ENCODE peak calls at places on chromosomes 6 and 20, in nine cellular contexts. J is CD8-positive, alpha-beta T cell; O is IMR-90; Q is heart right ventricle; S is hepatocyte; G is colonic mucosa; C is Peyer's patch; U is A549; V is stomach. L is an unnamed sample. For H3K4me1, the result is how much of the 10 kb centered on the place peaks cover.

GRCh38 chr6:82711992-82712788 is 348.6 kb downstream of the TPBG start:
- DNase-seq in J (no peak), U (no peak), O (no peak), Q (no peak), V (no peak), C (no peak), S (no peak), G (no peak), L (no peak)

GRCh38 chr20:15267935-15268334 is 930.5 kb upstream of the FLRT3 start:
- DNase-seq in G (no peak), J (no peak), V (no peak), S (no peak), Q (no peak), O (no peak), U (no peak), C (no peak), L (no peak)

GRCh38 chr6:44049163-44049988 is 77.9 kb downstream of the MRPL14 start:
- DNase-seq in C (no peak), V (peak), Q (no peak), G (peak), O (peak), J (no peak), S (no peak), U (no peak), L (no peak)

GRCh38 chr6:24788031-24788665 is 10.6 kb downstream of the ARMH2 start:
- DNase-seq in V (no peak), S (no peak), C (no peak), O (peak), U (no peak), J (no peak), Q (no peak), G (no peak), L (no peak)

GRCh38 chr20:38043512-38044300 is 10.2 kb downstream of the RPRD1B start:
- DNase-seq in U (peak), J (no peak), V (no peak), O (peak), G (no peak), C (no peak), S (peak), Q (no peak), L (no peak)

GRCh38 chr20:54606384-54606783 is 131.0 kb downstream of the DOK5 start:
- DNase-seq in S (no peak), O (no peak), G (no peak), C (no peak), V (no peak), U (no peak), J (no peak), Q (no peak), L (no peak)

GRCh38 chr6:150079604-150080003 is 10.7 kb upstream of the ULBP3 start:
- DNase-seq in S (no peak), C (no peak), J (no peak), U (no peak), O (no peak), V (no peak), Q (no peak), G (no peak), L (no peak)

GRCh38 chr20:34546751-34547181 is 11.8 kb upstream of the MAP1LC3A start:
- DNase-seq in V (no peak), O (no peak), G (peak), C (no peak), U (no peak), Q (no peak), J (no peak), S (no peak), L (no peak)

GRCh38 chr6:167733740-167734661 is 92.7 kb upstream of the AFDN start:
- DNase-seq in U (no peak), O (no peak), V (peak), Q (no peak), J (no peak), C (no peak), S (peak), G (no peak), L (no peak)

GRCh38 chr6:105226598-105227291 is 46.9 kb upstream of the POPDC3 start:
- DNase-seq in G (no peak), C (no peak), O (peak), Q (no peak), V (no peak), S (no peak), J (no peak), U (no peak), L (no peak)

GRCh38 chr6:43973351-43973750 is 153.9 kb downstream of the MRPL14 start:
- DNase-seq in O (no peak), C (no peak), G (no peak), V (peak), Q (no peak), S (no peak), J (no peak), U (no peak), L (no peak)

GRCh38 chr6:117205876-117206275 is 59.5 kb upstream of the VGLL2 start:
- DNase-seq in C (no peak), V (no peak), G (no peak), S (no peak), U (no peak), J (no peak), Q (no peak), O (no peak), L (no peak)

GRCh38 chr20:43749734-43750294 is 23.0 kb upstream of the GTSF1L start:
- DNase-seq in Q (peak), O (peak), G (peak), V (peak), C (peak), S (peak), U (peak), J (peak), L (no peak)

GRCh38 chr6:108546079-108547049 is 14.4 kb upstream of the FOXO3 start:
- DNase-seq in G (no peak), C (no peak), S (no peak), V (no peak), O (no peak), U (no peak), J (no peak), Q (no peak), L (no peak)

GRCh38 chr6:21367148-21367547 is 226.4 kb upstream of the SOX4 start:
- DNase-seq in Q (no peak), U (no peak), C (no peak), G (no peak), O (no peak), V (no peak), J (no peak), S (no peak), L (no peak)

GRCh38 chr6:166242888-166243287 is 65.3 kb downstream of the PRR18 start:
- DNase-seq in V (no peak), U (no peak), J (no peak), C (no peak), O (no peak), Q (no peak), S (no peak), G (no peak), L (no peak)

GRCh38 chr20:63407928-63408683 is 47.0 kb upstream of the CHRNA4 start:
- DNase-seq in S (no peak), V (no peak), Q (no peak), J (no peak), U (no peak), C (no peak), G (no peak), O (no peak), L (no peak)

GRCh38 chr20:63574156-63574828 is at the start of gene HELZ2:
- DNase-seq in S (peak), J (peak), G (peak), V (peak), O (peak), Q (peak), U (peak), C (peak), L (no peak)

GRCh38 chr6:139858444-139858843 is 484.0 kb upstream of the CITED2 start:
- DNase-seq in U (no peak), Q (no peak), O (no peak), S (no peak), V (peak), G (no peak), C (no peak), J (no peak), L (no peak)

GRCh38 chr6:90202156-90202555 is 94.5 kb downstream of the BACH2 start:
- DNase-seq in J (no peak), S (no peak), O (no peak), U (no peak), G (no peak), C (no peak), Q (no peak), V (no peak), L (no peak)

GRCh38 chr6:72977114-72977513 is 248.2 kb downstream of the KHDC1L start:
- DNase-seq in C (no peak), O (no peak), S (no peak), U (no peak), V (no peak), Q (no peak), J (no peak), G (no peak), L (no peak)

GRCh38 chr20:8414611-8415274 is 282.7 kb downstream of the PLCB1 start:
- DNase-seq in V (no peak), G (no peak), J (no peak), C (no peak), U (no peak), O (peak), S (no peak), Q (no peak), L (no peak)

GRCh38 chr20:44850883-44851282 is 34.6 kb upstream of the YWHAB start:
- DNase-seq in G (no peak), S (no peak), V (no peak), O (no peak), U (no peak), Q (no peak), C (no peak), J (no peak), L (no peak)

GRCh38 chr6:122323361-122323760 is 76.1 kb upstream of the HSF2 start:
- DNase-seq in J (no peak), O (no peak), C (no peak), V (no peak), Q (no peak), G (no peak), S (no peak), U (no peak), L (no peak)

GRCh38 chr6:13431861-13432465 is 55.4 kb downstream of the GFOD1 start:
- DNase-seq in Q (no peak), U (no peak), C (no peak), J (no peak), O (peak), G (no peak), S (no peak), V (no peak), L (no peak)

GRCh38 chr6:3646616-3647362 is 104.7 kb downstream of the PXDC1 start:
- DNase-seq in Q (no peak), C (no peak), O (no peak), V (no peak), G (no peak), U (no peak), J (no peak), S (no peak), L (no peak)

GRCh38 chr6:152300517-152300916 is 336.6 kb downstream of the SYNE1 start:
- DNase-seq in Q (no peak), J (no peak), V (no peak), U (no peak), C (no peak), S (no peak), G (no peak), O (no peak), L (no peak)

GRCh38 chr20:15654208-15654649 is 919.0 kb downstream of the KIF16B start:
- DNase-seq in J (no peak), S (peak), O (peak), V (peak), U (peak), G (peak), C (no peak), Q (no peak), L (no peak)

GRCh38 chr6:33198159-33198852 is 2.2 kb downstream of the RXRB start:
- DNase-seq in J (no peak), S (no peak), U (no peak), O (no peak), Q (no peak), V (no peak), G (no peak), C (no peak), L (no peak)

GRCh38 chr6:165571721-165572132 is 91.3 kb downstream of the PDE10A start:
- DNase-seq in G (no peak), O (peak), Q (no peak), J (no peak), V (no peak), U (no peak), S (no peak), C (no peak), L (no peak)

GRCh38 chr6:149264629-149265028 is 52.9 kb upstream of the TAB2 start:
- DNase-seq in S (no peak), Q (no peak), O (no peak), J (no peak), U (no peak), V (no peak), C (peak), G (no peak), L (no peak)

GRCh38 chr6:104682722-104683643 is 176.7 kb downstream of the HACE1 start:
- DNase-seq in G (peak), Q (peak), S (peak), V (peak), C (peak), U (peak), O (peak), J (peak), L (no peak)

GRCh38 chr20:1180949-1181348 is 3.8 kb downstream of the TMEM74B start:
- DNase-seq in G (no peak), U (no peak), V (no peak), J (no peak), C (no peak), O (no peak), Q (no peak), S (no peak), L (no peak)

DNA sequence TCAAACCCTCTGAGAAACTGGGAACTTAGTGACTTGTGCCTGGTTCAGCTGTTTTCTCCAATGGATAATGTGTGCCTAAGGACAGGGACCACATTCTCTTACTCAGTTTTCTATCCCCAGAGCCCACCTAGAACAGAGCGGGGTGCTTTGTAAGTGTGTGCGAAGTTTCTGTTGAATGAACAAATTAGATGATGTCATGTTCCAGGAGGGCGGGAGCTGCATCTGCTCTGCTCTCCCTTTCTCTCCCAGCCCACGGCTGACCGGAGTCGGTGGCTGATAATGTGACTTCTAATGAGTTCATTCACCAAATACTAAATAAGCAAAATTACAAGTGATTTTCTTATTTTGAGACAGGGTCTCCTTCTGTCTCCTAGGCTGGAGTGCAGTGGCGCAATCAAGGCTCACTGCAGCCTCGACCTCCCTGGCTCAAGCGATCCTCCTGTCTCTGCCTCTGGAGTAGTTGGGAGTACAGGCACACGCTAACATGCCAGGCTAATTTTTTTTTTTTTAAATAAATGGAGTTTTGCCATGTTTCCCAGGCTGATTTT is 60.7 kb upstream of the FNDC1 start:
- DNase-seq in U (no peak), J (no peak), S (no peak), O (no peak), V (no peak), Q (no peak), G (no peak), C (no peak), L (no peak)
- H3K4me1 ChIP-seq in U (under half), J (half or more), S (under half), O (under half), V (under half), Q (under half), G (under half), C (under half), L (under half)

DNA sequence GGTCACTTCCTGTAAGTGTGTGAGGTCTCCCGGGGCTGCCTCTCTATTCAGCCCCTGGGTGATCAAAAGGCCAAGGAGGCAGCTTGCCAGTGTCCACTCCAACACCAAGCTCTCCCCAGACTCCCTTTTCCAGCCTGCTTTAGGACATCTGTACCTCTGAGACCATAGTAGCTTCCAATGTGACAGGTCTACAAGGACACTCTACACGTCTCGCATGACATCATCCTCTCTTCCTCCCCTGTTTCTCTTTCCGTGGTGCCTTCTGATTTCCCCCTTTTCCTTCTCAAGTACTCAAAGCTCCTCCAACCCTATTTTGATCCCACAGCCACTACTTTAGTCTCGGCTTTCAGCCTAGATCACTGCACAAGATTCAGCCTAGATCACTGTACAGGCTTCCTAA is 26.4 kb downstream of the HLA-F start:
- DNase-seq in J (no peak), Q (no peak), C (no peak), S (no peak), U (no peak), V (no peak), O (no peak), G (no peak), L (no peak)
- H3K4me3 ChIP-seq in J (peak), Q (no peak), C (peak), S (no peak), U (no peak), V (peak), O (no peak), G (no peak), L (peak)

GRCh38 chr20:10313215-10313614 is 94.6 kb downstream of the SNAP25 start:
- DNase-seq in Q (no peak), O (no peak), U (no peak), G (no peak), C (no peak), S (no peak), V (no peak), J (no peak), L (no peak)
- H3K27ac ChIP-seq in Q (no peak), O (peak), U (peak), G (no peak), C (no peak), S (no peak), V (no peak), J (no peak), L (peak)

GRCh38 chr20:2873010-2873746 is at the start of gene PTPRA:
- DNase-seq in G (peak), S (peak), Q (peak), J (peak), O (peak), V (peak), C (peak), U (peak), L (peak)

GRCh38 chr20:2871555-2872303 is 1.6 kb upstream of the PTPRA start:
- DNase-seq in C (no peak), Q (no peak), O (no peak), S (no peak), J (no peak), U (no peak), G (no peak), V (no peak), L (no peak)

GRCh38 chr20:2871111-2871465 is 2.2 kb upstream of the PTPRA start:
- DNase-seq in C (no peak), V (no peak), S (no peak), U (no peak), O (peak), G (no peak), Q (no peak), J (no peak), L (no peak)

GRCh38 chr20:2873747-2874041 is 413 bp downstream of the PTPRA start:
- DNase-seq in G (peak), V (peak), U (peak), S (peak), Q (peak), J (peak), O (peak), C (peak), L (no peak)

GRCh38 chr20:2872304-2873009 is 824 bp upstream of the PTPRA start:
- DNase-seq in O (peak), U (peak), C (peak), Q (peak), G (peak), V (peak), S (peak), J (peak), L (no peak)
- H3K4me1 ChIP-seq in O (under half), U (under half), C (under half), Q (under half), G (under half), V (under half), S (under half), J (under half), L (under half)

GRCh38 chr20:3678198-3678597 is 3.6 kb downstream of the ADAM33 start:
- DNase-seq in J (no peak), Q (no peak), U (no peak), C (no peak), O (no peak), S (no peak), G (no peak), V (no peak), L (no peak)

GRCh38 chr20:3677733-3678132 is 4.1 kb downstream of the ADAM33 start:
- DNase-seq in Q (peak), U (no peak), O (peak), V (no peak), J (no peak), C (no peak), S (no peak), G (peak), L (no peak)

GRCh38 chr20:3680701-3681351 is 984 bp downstream of the ADAM33 start:
- DNase-seq in Q (no peak), J (no peak), U (no peak), S (no peak), V (no peak), C (no peak), G (no peak), O (no peak), L (no peak)

GRCh38 chr20:3679749-3680700 is 1.8 kb downstream of the ADAM33 start:
- DNase-seq in V (peak), O (peak), G (peak), C (no peak), J (no peak), S (peak), Q (peak), U (no peak), L (peak)

DNA sequence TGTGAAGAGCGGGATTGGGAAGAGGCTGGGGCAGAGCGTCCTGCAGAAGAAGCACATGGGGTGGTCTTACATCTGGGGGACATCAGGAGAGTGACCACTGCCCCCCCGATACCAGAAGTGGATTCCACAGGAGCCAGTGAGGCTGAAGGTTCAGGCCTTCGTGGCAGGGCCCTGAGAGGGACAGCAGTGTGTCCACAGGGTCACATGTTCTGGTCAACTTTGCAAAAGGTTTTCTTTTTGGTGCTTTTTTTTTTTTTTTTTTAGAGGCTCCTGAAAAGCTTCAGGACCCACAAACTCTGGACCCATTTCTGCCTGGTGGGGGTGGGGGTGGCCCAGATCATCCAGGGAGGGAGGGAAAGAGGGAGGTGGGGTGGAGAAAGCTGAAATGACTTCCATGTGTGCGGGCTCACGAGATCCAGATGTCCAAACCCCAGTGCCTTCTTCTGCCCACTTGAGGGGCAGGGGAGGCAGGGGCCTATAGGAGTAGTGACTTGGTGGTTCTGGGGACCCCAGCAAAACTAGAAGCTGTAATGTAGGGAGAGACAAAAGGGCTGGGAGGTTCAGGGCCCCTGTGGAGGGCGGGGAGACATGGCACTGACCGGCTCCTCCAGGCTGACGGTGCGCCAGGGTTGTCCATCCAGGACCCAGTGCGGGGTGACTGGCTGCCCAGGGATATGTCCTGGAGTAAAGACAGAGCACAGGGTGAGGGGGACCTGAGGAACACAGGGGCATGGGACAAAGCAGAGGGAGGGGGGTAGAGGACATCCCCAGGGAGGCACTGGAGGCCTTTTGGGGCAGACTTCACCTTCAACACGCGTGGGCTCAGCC is 2.7 kb downstream of the ADAM33 start:
- DNase-seq in O (no peak), U (no peak), C (no peak), G (no peak), S (no peak), V (no peak), Q (no peak), J (no peak), L (no peak)
- H3K4me3 ChIP-seq in O (no peak), U (no peak), C (no peak), G (no peak), S (no peak), V (peak), Q (no peak), J (no peak), L (no peak)

DNA sequence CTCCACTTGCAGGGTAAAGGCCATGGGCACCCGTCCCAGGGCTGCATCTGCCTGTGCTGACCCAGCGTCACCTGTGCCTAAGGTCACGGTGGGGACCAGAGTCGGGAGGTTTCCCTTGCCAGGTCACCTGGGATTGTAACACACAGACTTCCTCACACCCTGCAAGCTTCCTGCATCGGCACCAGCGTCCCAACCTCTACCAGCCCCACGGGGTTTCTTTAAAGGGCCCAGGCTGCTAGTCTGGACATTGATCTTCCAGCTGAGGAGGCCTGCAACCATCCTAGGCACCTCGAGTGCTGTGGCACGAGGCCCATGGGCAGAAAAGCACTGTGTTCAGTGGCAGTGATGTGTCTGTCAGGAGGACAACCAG is 12.6 kb downstream of the ACSS1 start:
- DNase-seq in O (no peak), Q (no peak), S (no peak), J (no peak), G (no peak), C (no peak), V (peak), U (no peak), L (no peak)
- H3K27ac ChIP-seq in O (no peak), Q (peak), S (no peak), J (no peak), G (no peak), C (no peak), V (no peak), U (no peak), L (peak)

L was measured in ascending aorta.